ENCODE peak calls at places on chromosomes 2 and 18, in eight cellular contexts. K, F, N, O, C, H, J and U are unnamed samples.

GRCh38 chr2:25324905-25325592 is 16.7 kb downstream of the DNMT3A start:
- DNase-seq in C (peak; percentile 73), H (no peak), O (no peak), F (no peak), J (peak; percentile 77), N (peak; percentile 83), K (peak; percentile 76), U (peak; percentile 68)

GRCh38 chr2:74999464-74999863 is 41.0 kb downstream of the POLE4 start:
- DNase-seq in N (no peak), F (no peak), C (no peak), H (no peak), K (no peak), O (no peak), J (no peak), U (no peak)

GRCh38 chr18:69387181-69387580 is 13.5 kb upstream of the DOK6 start:
- DNase-seq in N (no peak), J (no peak), H (no peak), F (no peak), C (no peak), K (no peak), O (no peak), U (no peak)

GRCh38 chr2:145771526-145771925 is 1251.6 kb upstream of the ZEB2 start:
- DNase-seq in K (no peak), J (no peak), F (peak; percentile 64), N (no peak), O (no peak), H (no peak), C (no peak), U (no peak)

GRCh38 chr2:201158111-201158929 is 24.6 kb upstream of the CASP10 start:
- DNase-seq in J (peak; percentile 86), K (peak; percentile 89), F (peak; percentile 95), O (peak; percentile 38), H (peak; percentile 57), C (peak; percentile 78), N (peak; percentile 76), U (peak; percentile 78)

GRCh38 chr2:237475704-237476107 is 11.3 kb upstream of the MLPH start:
- DNase-seq in J (peak; percentile 87), H (peak; percentile 63), N (no peak), C (peak; percentile 84), O (no peak), F (peak; percentile 33), K (peak; percentile 92), U (peak; percentile 92)

GRCh38 chr2:7009207-7009911 is 92.1 kb downstream of the RNF144A start:
- DNase-seq in N (no peak), C (peak; percentile 39), O (no peak), F (no peak), J (no peak), H (no peak), K (no peak), U (peak; percentile 4)

GRCh38 chr2:23669413-23670244 is 257.3 kb downstream of the ATAD2B start:
- DNase-seq in K (peak; percentile 50), H (peak; percentile 67), O (no peak), N (peak; percentile 88), J (no peak), C (no peak), F (no peak), U (no peak)

GRCh38 chr2:136132840-136133570 is 15.1 kb upstream of the CXCR4 start:
- DNase-seq in J (no peak), K (no peak), F (no peak), O (no peak), H (no peak), C (no peak), N (no peak), U (no peak)

GRCh38 chr2:96729748-96730147 is 10.1 kb downstream of the LMAN2L start:
- DNase-seq in F (no peak), C (no peak), O (no peak), H (no peak), N (no peak), K (peak; percentile 59), J (no peak), U (peak; percentile 20)

GRCh38 chr2:35538796-35539195 is 816.8 kb upstream of the CRIM1 start:
- DNase-seq in O (no peak), J (peak; percentile 38), C (no peak), K (no peak), H (no peak), N (no peak), F (no peak), U (no peak)

GRCh38 chr18:22467760-22468553 is 50.2 kb upstream of the CTAGE1 start:
- DNase-seq in O (no peak), F (no peak), N (no peak), C (peak; percentile 96), J (peak; percentile 94), K (peak; percentile 100), H (peak; percentile 90), U (peak; percentile 98)

GRCh38 chr18:10838594-10838993 is 310.8 kb downstream of the PIEZO2 start:
- DNase-seq in H (no peak), J (peak; percentile 11), C (peak; percentile 15), F (no peak), K (no peak), O (no peak), N (no peak), U (no peak)

GRCh38 chr2:72851333-72851732 is 25.5 kb upstream of the EXOC6B start:
- DNase-seq in N (no peak), F (no peak), O (no peak), K (no peak), C (no peak), J (no peak), H (no peak), U (no peak)

GRCh38 chr2:179354739-179355537 is 90.3 kb upstream of the SESTD1 start:
- DNase-seq in N (no peak), C (no peak), O (no peak), H (peak; percentile 32), J (peak; percentile 5), K (peak; percentile 45), F (no peak), U (peak; percentile 51)

GRCh38 chr2:134522856-134523460 is 195.8 kb downstream of the TMEM163 start:
- DNase-seq in K (no peak), F (no peak), N (peak; percentile 40), H (no peak), O (no peak), C (no peak), J (no peak), U (no peak)

GRCh38 chr2:183222751-183223150 is 98.5 kb downstream of the NUP35 start:
- DNase-seq in N (no peak), C (no peak), J (no peak), O (no peak), K (no peak), F (no peak), H (no peak), U (no peak)

GRCh38 chr2:25664531-25665307 is 8.7 kb downstream of the DTNB start:
- DNase-seq in C (peak; percentile 53), J (peak; percentile 62), K (peak; percentile 86), O (no peak), N (peak; percentile 64), H (peak; percentile 65), F (peak; percentile 62), U (peak; percentile 57)

GRCh38 chr2:156031121-156031520 is 301.4 kb downstream of the NR4A2 start:
- DNase-seq in K (no peak), H (no peak), J (no peak), F (no peak), O (no peak), N (no peak), C (no peak), U (no peak)

GRCh38 chr2:209368924-209369323 is 54.9 kb upstream of the MAP2 start:
- DNase-seq in C (peak; percentile 100), N (no peak), O (no peak), F (no peak), K (peak; percentile 98), J (peak; percentile 100), H (peak; percentile 89), U (peak; percentile 97)

GRCh38 chr2:54259413-54260240 is 3.6 kb upstream of the TSPYL6 start:
- DNase-seq in N (no peak), O (no peak), F (no peak), C (no peak), J (no peak), H (no peak), K (peak; percentile 37), U (no peak)

GRCh38 chr2:138373993-138374408 is 127.6 kb upstream of the SPOPL start:
- DNase-seq in J (peak; percentile 71), O (no peak), F (peak; percentile 36), K (peak; percentile 73), C (peak; percentile 38), N (peak; percentile 36), H (peak; percentile 63), U (peak; percentile 64)

GRCh38 chr2:232772540-232772939 is 3.8 kb downstream of the KCNJ13 start:
- DNase-seq in O (no peak), J (no peak), N (no peak), H (no peak), F (no peak), C (no peak), K (no peak), U (no peak)

GRCh38 chr2:127580167-127581049 is 44.9 kb downstream of the MYO7B start:
- DNase-seq in O (no peak), N (no peak), F (no peak), K (no peak), J (no peak), H (no peak), C (no peak), U (no peak)

GRCh38 chr18:24735504-24736243 is 275.2 kb downstream of the HRH4 start:
- DNase-seq in K (no peak), N (no peak), F (no peak), J (no peak), O (no peak), H (no peak), C (no peak), U (no peak)

GRCh38 chr2:207828361-207829057 is 58.8 kb upstream of the FZD5 start:
- DNase-seq in F (no peak), K (peak; percentile 43), C (no peak), O (no peak), H (no peak), N (no peak), J (peak; percentile 45), U (no peak)

GRCh38 chr2:52500561-52500960 is 1267.0 kb upstream of the CHAC2 start:
- DNase-seq in C (no peak), J (no peak), F (no peak), N (no peak), O (no peak), K (no peak), H (no peak), U (no peak)

GRCh38 chr2:152468832-152469692 is 134.1 kb downstream of the FMNL2 start:
- DNase-seq in O (no peak), J (no peak), K (peak; percentile 77), H (peak; percentile 22), F (peak; percentile 85), N (no peak), C (peak; percentile 74), U (no peak)

GRCh38 chr18:48952287-48953095 is 1.7 kb upstream of the SMAD7 start:
- DNase-seq in F (peak; percentile 78), J (no peak), N (peak; percentile 85), C (peak; percentile 84), K (peak; percentile 86), H (peak; percentile 86), O (no peak), U (peak; percentile 96)

GRCh38 chr2:123717616-123718279 is 307.3 kb upstream of the CNTNAP5 start:
- DNase-seq in J (no peak), F (no peak), N (peak; percentile 3), K (no peak), C (no peak), H (no peak), O (no peak), U (no peak)

GRCh38 chr2:66452917-66453316 is 18.0 kb downstream of the MEIS1 start:
- DNase-seq in K (no peak), F (no peak), N (no peak), H (no peak), C (no peak), O (no peak), J (no peak), U (no peak)

GRCh38 chr2:190465060-190465459 is 56.9 kb downstream of the MFSD6 start:
- DNase-seq in F (no peak), C (no peak), H (no peak), O (no peak), K (no peak), J (no peak), N (no peak), U (no peak)

GRCh38 chr2:25567406-25567805 is 106.0 kb downstream of the DTNB start:
- DNase-seq in O (no peak), K (peak; percentile 70), C (peak; percentile 59), F (peak; percentile 75), N (peak; percentile 55), J (peak; percentile 53), H (peak; percentile 22), U (peak; percentile 67)

GRCh38 chr18:23306842-23307241 is 146.2 kb upstream of the RIOK3 start:
- DNase-seq in K (no peak), F (no peak), H (no peak), C (no peak), J (no peak), N (no peak), O (no peak), U (no peak)